ENCODE peak calls at places on chromosome 6, in five cellular contexts. One of them, this sample, is unnamed.

GRCh38 chr6:117498159-117498558 is 15.7 kb downstream of the DCBLD1 start:
- DNase-seq in choroid plexus epithelial cell: peak
- DNase-seq in psoas muscle: no peak
- DNase-seq in neural progenitor cell: no peak
- DNase-seq in fibroblast of pulmonary artery: peak
- DNase-seq in this sample: peak

GRCh38 chr6:27007020-27007419 is 240.5 kb upstream of the PRSS16 start:
- DNase-seq in psoas muscle: no peak
- DNase-seq in choroid plexus epithelial cell: no peak
- DNase-seq in neural progenitor cell: no peak
- DNase-seq in fibroblast of pulmonary artery: no peak
- DNase-seq in this sample: no peak

GRCh38 chr6:47135772-47136171 is 93.6 kb upstream of the ADGRF1 start:
- DNase-seq in neural progenitor cell: no peak
- DNase-seq in choroid plexus epithelial cell: peak
- DNase-seq in psoas muscle: no peak
- DNase-seq in fibroblast of pulmonary artery: peak
- DNase-seq in this sample: peak

GRCh38 chr6:111113731-111114438 is 26.6 kb downstream of the SLC16A10 start:
- DNase-seq in fibroblast of pulmonary artery: peak
- DNase-seq in neural progenitor cell: peak
- DNase-seq in psoas muscle: peak
- DNase-seq in choroid plexus epithelial cell: peak
- DNase-seq in this sample: peak

GRCh38 chr6:78398292-78398691 is 469.1 kb upstream of the IRAK1BP1 start:
- DNase-seq in psoas muscle: no peak
- DNase-seq in neural progenitor cell: no peak
- DNase-seq in choroid plexus epithelial cell: no peak
- DNase-seq in fibroblast of pulmonary artery: no peak
- DNase-seq in this sample: no peak

GRCh38 chr6:51704932-51705540 is 382.4 kb downstream of the PKHD1 start:
- DNase-seq in psoas muscle: no peak
- DNase-seq in fibroblast of pulmonary artery: no peak
- DNase-seq in choroid plexus epithelial cell: no peak
- DNase-seq in neural progenitor cell: no peak
- DNase-seq in this sample: no peak

GRCh38 chr6:102216232-102216631 is 822.7 kb downstream of the GRIK2 start:
- DNase-seq in fibroblast of pulmonary artery: no peak
- DNase-seq in neural progenitor cell: no peak
- DNase-seq in choroid plexus epithelial cell: no peak
- DNase-seq in psoas muscle: no peak
- DNase-seq in this sample: no peak

GRCh38 chr6:170405311-170405975 is 98.9 kb downstream of the FAM120B start:
- DNase-seq in neural progenitor cell: no peak
- DNase-seq in choroid plexus epithelial cell: peak
- DNase-seq in psoas muscle: no peak
- DNase-seq in fibroblast of pulmonary artery: peak
- DNase-seq in this sample: peak

GRCh38 chr6:170464524-170464979 is 88.6 kb downstream of the PSMB1 start:
- DNase-seq in choroid plexus epithelial cell: no peak
- DNase-seq in fibroblast of pulmonary artery: no peak
- DNase-seq in neural progenitor cell: no peak
- DNase-seq in psoas muscle: no peak
- DNase-seq in this sample: no peak

GRCh38 chr6:27582928-27583725 is 110.2 kb upstream of the ZNF184 start:
- DNase-seq in neural progenitor cell: peak
- DNase-seq in fibroblast of pulmonary artery: peak
- DNase-seq in psoas muscle: no peak
- DNase-seq in choroid plexus epithelial cell: peak
- DNase-seq in this sample: peak

GRCh38 chr6:73354389-73354651 is 244 bp upstream of the DPPA5 start:
- DNase-seq in psoas muscle: no peak
- DNase-seq in fibroblast of pulmonary artery: no peak
- DNase-seq in neural progenitor cell: no peak
- DNase-seq in choroid plexus epithelial cell: no peak
- DNase-seq in this sample: no peak

GRCh38 chr6:29943053-29943966 is 978 bp downstream of the HLA-A start:
- DNase-seq in psoas muscle: no peak
- DNase-seq in choroid plexus epithelial cell: no peak
- DNase-seq in neural progenitor cell: no peak
- DNase-seq in fibroblast of pulmonary artery: no peak
- DNase-seq in this sample: no peak

GRCh38 chr6:3987072-3987471 is 91.9 kb downstream of the FAM217A start:
- DNase-seq in neural progenitor cell: peak
- DNase-seq in fibroblast of pulmonary artery: peak
- DNase-seq in choroid plexus epithelial cell: peak
- DNase-seq in psoas muscle: no peak
- DNase-seq in this sample: peak

GRCh38 chr6:39892490-39893129 is 41.7 kb downstream of the MOCS1 start:
- DNase-seq in choroid plexus epithelial cell: peak
- DNase-seq in neural progenitor cell: peak
- DNase-seq in fibroblast of pulmonary artery: peak
- DNase-seq in psoas muscle: peak
- DNase-seq in this sample: peak

GRCh38 chr6:169895000-169895759 is 143.8 kb downstream of the ERMARD start:
- DNase-seq in choroid plexus epithelial cell: no peak
- DNase-seq in psoas muscle: no peak
- DNase-seq in fibroblast of pulmonary artery: no peak
- DNase-seq in neural progenitor cell: no peak
- DNase-seq in this sample: no peak

GRCh38 chr6:11202513-11203305 is 29.8 kb downstream of the NEDD9 start:
- DNase-seq in fibroblast of pulmonary artery: no peak
- DNase-seq in psoas muscle: no peak
- DNase-seq in choroid plexus epithelial cell: peak
- DNase-seq in neural progenitor cell: peak
- DNase-seq in this sample: peak

GRCh38 chr6:52213127-52213526 is 27.0 kb downstream of the IL17A start:
- DNase-seq in fibroblast of pulmonary artery: no peak
- DNase-seq in neural progenitor cell: no peak
- DNase-seq in psoas muscle: no peak
- DNase-seq in choroid plexus epithelial cell: no peak
- DNase-seq in this sample: no peak

GRCh38 chr6:11830105-11830504 is 51.5 kb upstream of the ADTRP start:
- DNase-seq in choroid plexus epithelial cell: no peak
- DNase-seq in neural progenitor cell: no peak
- DNase-seq in psoas muscle: no peak
- DNase-seq in fibroblast of pulmonary artery: no peak
- DNase-seq in this sample: no peak

GRCh38 chr6:32075781-32076494 is 33.2 kb downstream of the TNXB start:
- DNase-seq in neural progenitor cell: no peak
- DNase-seq in choroid plexus epithelial cell: no peak
- DNase-seq in fibroblast of pulmonary artery: no peak
- DNase-seq in psoas muscle: peak
- DNase-seq in this sample: no peak
- TF ChIP-seq CTCF in neural progenitor cell: no peak
- TF ChIP-seq CTCF in choroid plexus epithelial cell: no peak
- TF ChIP-seq CTCF in fibroblast of pulmonary artery: no peak
- TF ChIP-seq CTCF in psoas muscle: no peak
- TF ChIP-seq CTCF in this sample: no peak

GRCh38 chr6:25320459-25320858 is 41.3 kb downstream of the CARMIL1 start:
- DNase-seq in choroid plexus epithelial cell: no peak
- DNase-seq in psoas muscle: no peak
- DNase-seq in neural progenitor cell: peak
- DNase-seq in fibroblast of pulmonary artery: no peak
- DNase-seq in this sample: peak
- H3K4me3 ChIP-seq in choroid plexus epithelial cell: no peak
- H3K4me3 ChIP-seq in psoas muscle: no peak
- H3K4me3 ChIP-seq in neural progenitor cell: no peak
- H3K4me3 ChIP-seq in fibroblast of pulmonary artery: no peak
- H3K4me3 ChIP-seq in this sample: no peak

DNA sequence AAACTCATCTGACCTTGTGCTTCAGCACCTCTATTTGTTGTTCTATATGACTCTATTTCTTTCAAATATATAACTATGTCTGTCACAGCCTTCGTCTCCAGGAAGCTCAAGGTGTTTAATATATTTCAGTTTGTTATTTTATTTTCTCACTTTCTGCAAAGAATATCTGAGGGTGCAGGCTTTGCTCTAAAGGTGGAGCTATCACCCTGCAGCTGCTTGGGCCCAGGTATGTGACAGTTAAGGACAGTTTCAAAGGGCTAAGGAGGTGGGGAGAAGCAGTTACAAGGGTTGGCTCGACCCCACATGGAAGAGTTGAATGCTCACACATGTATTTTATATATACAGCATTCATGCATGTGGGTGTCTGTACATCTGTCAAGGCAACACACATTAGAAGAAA is 405.6 kb downstream of the BTBD9 start:
- DNase-seq in fibroblast of pulmonary artery: no peak
- DNase-seq in choroid plexus epithelial cell: no peak
- DNase-seq in psoas muscle: no peak
- DNase-seq in neural progenitor cell: no peak
- DNase-seq in this sample: no peak
- TF ChIP-seq CTCF in fibroblast of pulmonary artery: no peak
- TF ChIP-seq CTCF in choroid plexus epithelial cell: peak
- TF ChIP-seq CTCF in psoas muscle: no peak
- TF ChIP-seq CTCF in neural progenitor cell: peak
- TF ChIP-seq CTCF in this sample: no peak

GRCh38 chr6:2632943-2633584 is 117.7 kb downstream of the MYLK4 start:
- DNase-seq in neural progenitor cell: no peak
- DNase-seq in choroid plexus epithelial cell: peak
- DNase-seq in fibroblast of pulmonary artery: no peak
- DNase-seq in psoas muscle: no peak
- DNase-seq in this sample: no peak
- H3K4me3 ChIP-seq in neural progenitor cell: no peak
- H3K4me3 ChIP-seq in choroid plexus epithelial cell: no peak
- H3K4me3 ChIP-seq in fibroblast of pulmonary artery: no peak
- H3K4me3 ChIP-seq in psoas muscle: peak
- H3K4me3 ChIP-seq in this sample: no peak

GRCh38 chr6:138382498-138383265 is 5.0 kb downstream of the SMIM28 start:
- DNase-seq in fibroblast of pulmonary artery: no peak
- DNase-seq in neural progenitor cell: no peak
- DNase-seq in psoas muscle: no peak
- DNase-seq in choroid plexus epithelial cell: no peak
- DNase-seq in this sample: no peak
- TF ChIP-seq CTCF in fibroblast of pulmonary artery: no peak
- TF ChIP-seq CTCF in neural progenitor cell: peak
- TF ChIP-seq CTCF in psoas muscle: no peak
- TF ChIP-seq CTCF in choroid plexus epithelial cell: no peak
- TF ChIP-seq CTCF in this sample: no peak